ENCODE peak calls at places on chromosomes 12 and 14, in eight cellular contexts. Y, V, R, M, J, D, T and X are unnamed samples.

GRCh38 chr12:65492997-65493892 is 214.8 kb downstream of the MSRB3 start:
- DNase-seq in R (no peak), T (no peak), J (no peak), V (no peak), D (no peak), M (no peak), Y (no peak), X (no peak)

GRCh38 chr14:102777711-102778615 is 714 bp downstream of the TRAF3 start:
- DNase-seq in V (no peak), D (peak), R (no peak), J (no peak), M (peak), T (no peak), Y (no peak), X (no peak)

GRCh38 chr12:98595152-98595988 is 1.9 kb downstream of the SLC25A3 start:
- DNase-seq in J (no peak), M (no peak), Y (no peak), T (no peak), V (no peak), R (no peak), D (peak), X (no peak)

GRCh38 chr12:80655751-80656150 is 51.7 kb upstream of the MYF6 start:
- DNase-seq in V (no peak), T (no peak), M (no peak), R (no peak), J (no peak), Y (no peak), D (peak), X (no peak)

GRCh38 chr12:52204095-52204930 is 12.5 kb upstream of the KRT80 start:
- DNase-seq in R (no peak), M (no peak), T (no peak), Y (peak), J (no peak), V (no peak), D (peak), X (no peak)

GRCh38 chr12:50258167-50258551 is 25.2 kb downstream of the LIMA1 start:
- DNase-seq in J (peak), V (no peak), D (no peak), M (no peak), T (peak), R (peak), Y (no peak), X (no peak)

GRCh38 chr14:24630872-24631477 is 3.0 kb downstream of the GZMB start:
- DNase-seq in D (peak), R (no peak), V (no peak), M (peak), J (no peak), Y (peak), T (no peak), X (no peak)

GRCh38 chr14:73696466-73697390 is 17.5 kb downstream of the PNMA1 start:
- DNase-seq in J (no peak), Y (no peak), D (peak), M (no peak), R (no peak), V (no peak), T (peak), X (no peak)

GRCh38 chr12:31315779-31316465 is 10.0 kb downstream of the SINHCAF start:
- DNase-seq in T (no peak), D (no peak), R (no peak), Y (no peak), M (no peak), V (no peak), J (no peak), X (no peak)

GRCh38 chr12:128445728-128446127 is 178.8 kb downstream of the TMEM132C start:
- DNase-seq in V (no peak), R (no peak), J (no peak), Y (no peak), M (no peak), D (no peak), T (no peak), X (no peak)

GRCh38 chr14:55127491-55127951 is 1.5 kb upstream of the LGALS3 start:
- DNase-seq in M (no peak), J (no peak), R (peak), T (peak), Y (no peak), V (no peak), D (peak), X (peak)
- TF ChIP-seq POLR2A in M (no peak), J (no peak), R (no peak), T (no peak), Y (no peak), V (no peak), D (no peak), X (no peak)

DNA sequence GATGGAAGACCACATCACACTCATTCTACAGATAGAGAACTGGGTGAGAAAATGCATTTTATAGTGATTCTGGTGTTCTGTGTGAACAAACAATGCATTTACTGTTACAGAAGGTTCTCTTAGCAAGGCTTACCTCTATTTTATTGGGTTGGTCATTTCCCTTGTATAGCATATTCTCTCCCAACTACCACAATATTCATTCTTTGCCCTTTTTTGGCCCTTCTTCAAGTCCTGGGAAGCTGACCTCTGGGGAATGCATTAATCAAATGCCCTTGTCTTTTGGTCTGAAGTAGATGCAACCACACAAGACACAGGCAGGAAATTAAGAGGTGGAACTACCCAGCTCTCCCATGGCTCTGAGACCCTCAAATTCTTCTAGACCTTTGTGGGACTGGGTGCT is 19.5 kb downstream of the DCN start:
- DNase-seq in T (no peak), Y (no peak), V (no peak), M (no peak), R (no peak), J (no peak), D (no peak), X (no peak)
- TF ChIP-seq POLR2A in T (no peak), Y (no peak), V (no peak), M (no peak), R (no peak), J (no peak), D (no peak), X (no peak)

GRCh38 chr12:108635201-108635996 is 1.7 kb upstream of the SELPLG start:
- DNase-seq in Y (no peak), M (no peak), D (peak), T (no peak), J (no peak), R (no peak), V (peak), X (no peak)
- TF ChIP-seq POLR2A in Y (no peak), M (no peak), D (no peak), T (no peak), J (no peak), R (no peak), V (no peak), X (no peak)

GRCh38 chr14:90332271-90332584 is 487 bp upstream of the NRDE2 start:
- DNase-seq in Y (no peak), D (no peak), R (no peak), J (no peak), M (no peak), V (no peak), T (no peak), X (no peak)
- TF ChIP-seq POLR2A in Y (no peak), D (no peak), R (no peak), J (no peak), M (no peak), V (no peak), T (no peak), X (no peak)

GRCh38 chr12:68775121-68775520 is 29.1 kb downstream of the SLC35E3 start:
- DNase-seq in M (no peak), R (no peak), Y (no peak), J (no peak), T (no peak), V (no peak), D (no peak), X (no peak)
- TF ChIP-seq POLR2A in M (no peak), R (no peak), Y (no peak), J (no peak), T (no peak), V (no peak), D (no peak), X (no peak)

GRCh38 chr12:110619534-110619953 is 5.6 kb downstream of the TCTN1 start:
- DNase-seq in V (no peak), J (no peak), Y (no peak), M (no peak), R (no peak), D (peak), T (no peak), X (no peak)

GRCh38 chr12:110616471-110617115 is 2.7 kb downstream of the TCTN1 start:
- DNase-seq in M (no peak), D (no peak), V (no peak), R (no peak), J (no peak), T (no peak), Y (no peak), X (no peak)

GRCh38 chr12:110615171-110615570 is 1.2 kb downstream of the TCTN1 start:
- DNase-seq in D (no peak), V (no peak), J (no peak), T (no peak), R (no peak), M (no peak), Y (no peak), X (no peak)

DNA sequence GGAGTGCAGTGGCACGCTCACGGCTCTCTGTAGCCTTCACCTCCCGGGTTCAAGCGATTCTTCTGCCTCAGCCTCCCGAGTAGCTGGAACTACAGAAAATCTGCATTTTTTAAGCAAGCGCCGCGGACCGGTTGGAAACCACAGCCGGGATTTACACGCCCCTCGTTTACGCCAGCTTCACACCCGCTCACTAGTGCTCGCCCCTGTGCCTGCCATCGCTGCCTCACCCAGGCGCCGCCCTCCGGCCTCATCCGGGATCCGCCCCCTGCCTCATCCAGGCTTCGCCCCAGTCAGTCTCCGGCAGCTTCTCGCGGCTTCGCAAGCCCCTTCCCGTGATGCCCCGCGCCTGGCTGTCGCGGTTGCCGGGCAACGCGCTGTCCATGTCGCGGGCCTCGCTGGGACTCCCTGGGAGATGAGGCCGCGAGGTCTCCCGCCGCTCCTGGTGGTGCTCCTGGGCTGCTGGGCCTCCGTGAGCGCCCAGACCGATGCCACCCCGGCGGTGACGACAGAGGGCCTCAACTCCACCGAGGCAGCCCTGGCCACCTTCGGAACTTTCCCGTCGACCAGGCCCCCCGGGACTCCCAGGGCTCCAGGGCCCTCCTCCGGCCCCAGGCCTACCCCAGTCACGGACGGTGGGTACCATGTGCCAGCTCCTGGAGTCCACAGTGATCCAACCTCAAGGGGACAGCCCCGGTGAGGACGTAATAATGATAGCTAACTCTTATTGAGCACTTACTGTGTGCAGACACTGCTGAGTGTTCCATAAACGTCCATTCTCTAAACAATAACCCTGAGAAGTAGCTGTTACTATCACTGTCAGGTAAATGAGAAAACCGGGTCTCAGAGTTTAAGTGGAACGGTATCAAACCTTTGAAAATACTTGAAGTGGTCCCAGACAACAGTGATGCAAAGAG is at the start of gene TCTN1:
- DNase-seq in J (peak), R (peak), M (peak), V (peak), Y (peak), T (peak), D (peak), X (peak)
- TF ChIP-seq POLR2A in J (peak), R (no peak), M (no peak), V (no peak), Y (peak), T (peak), D (peak), X (peak)

GRCh38 chr12:106064622-106065021 is 74.1 kb downstream of the NUAK1 start:
- DNase-seq in Y (no peak), V (no peak), D (no peak), R (no peak), J (no peak), M (no peak), T (no peak), X (no peak)
- TF ChIP-seq POLR2A in Y (no peak), V (no peak), D (no peak), R (no peak), J (no peak), M (no peak), T (no peak), X (no peak)

GRCh38 chr14:100070310-100070709 is 5.1 kb downstream of the EVL start:
- DNase-seq in T (no peak), D (no peak), V (no peak), M (no peak), R (no peak), Y (no peak), J (no peak), X (no peak)

GRCh38 chr14:100066984-100067383 is 1.8 kb downstream of the EVL start:
- DNase-seq in D (no peak), M (no peak), Y (no peak), V (no peak), J (no peak), T (no peak), R (no peak), X (no peak)

GRCh38 chr14:100069161-100069800 is 4.1 kb downstream of the EVL start:
- DNase-seq in T (no peak), D (no peak), R (no peak), Y (no peak), V (no peak), M (no peak), J (no peak), X (no peak)

GRCh38 chr14:100067481-100067880 is 2.3 kb downstream of the EVL start:
- DNase-seq in D (no peak), Y (no peak), M (no peak), T (no peak), R (no peak), V (no peak), J (no peak), X (no peak)

DNA sequence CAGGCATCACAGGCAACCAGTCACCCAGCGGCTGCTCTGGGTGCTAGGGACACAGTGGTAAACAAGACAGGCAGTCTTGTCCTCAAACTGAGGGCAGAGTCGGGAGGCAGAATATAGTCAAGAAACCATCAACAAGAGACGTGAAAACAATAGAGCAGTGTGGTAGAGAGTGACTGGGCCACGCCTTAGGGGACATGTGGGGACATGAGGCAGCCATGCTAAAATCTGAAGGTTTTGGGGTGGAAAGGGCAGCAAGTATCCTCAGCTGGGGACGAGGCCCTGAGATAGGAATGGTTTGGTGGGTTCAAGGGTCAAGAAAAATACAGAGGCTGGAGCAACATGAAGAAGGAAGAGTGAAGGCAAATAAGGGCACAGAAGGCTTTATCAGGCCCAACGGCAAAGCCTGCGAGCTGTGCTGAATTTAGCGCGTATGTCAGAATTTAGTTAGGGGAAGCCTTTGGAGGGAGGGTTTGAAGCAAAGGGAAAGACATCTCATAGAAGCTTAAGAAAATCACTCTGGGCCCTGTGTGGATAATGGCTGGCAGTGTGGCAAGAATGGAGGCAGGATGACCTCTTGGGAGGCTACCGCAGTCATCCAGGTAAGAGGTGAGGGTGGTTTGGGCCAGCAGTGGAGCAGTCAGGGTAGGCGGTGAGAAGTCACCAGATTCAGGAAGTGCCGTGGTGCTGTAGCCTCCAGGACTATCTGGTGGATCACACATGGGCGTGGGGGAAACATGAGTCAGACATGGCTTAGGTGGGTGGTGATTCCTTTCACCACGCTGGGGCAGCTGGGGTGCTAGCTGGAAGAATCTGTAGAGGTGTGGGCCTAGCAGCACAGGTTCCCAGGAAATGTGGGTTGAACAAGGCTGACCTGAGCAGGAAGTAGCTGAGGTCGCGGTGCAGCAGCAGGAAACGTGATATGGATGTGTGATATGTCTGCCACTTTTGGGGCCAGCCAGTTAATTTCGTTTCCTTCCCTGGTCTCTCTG is 3.0 kb downstream of the EVL start:
- DNase-seq in D (peak), Y (no peak), R (peak), T (no peak), J (peak), M (no peak), V (no peak), X (peak)
- TF ChIP-seq POLR2A in D (no peak), Y (no peak), R (no peak), T (no peak), J (no peak), M (no peak), V (no peak), X (no peak)

GRCh38 chr12:121352053-121353018 is at the start of gene ANAPC5:
- DNase-seq in M (peak), D (peak), T (peak), Y (peak), R (peak), J (peak), V (peak), X (peak)
- TF ChIP-seq POLR2A in M (peak), D (peak), T (peak), Y (peak), R (no peak), J (no peak), V (peak), X (peak)

DNA sequence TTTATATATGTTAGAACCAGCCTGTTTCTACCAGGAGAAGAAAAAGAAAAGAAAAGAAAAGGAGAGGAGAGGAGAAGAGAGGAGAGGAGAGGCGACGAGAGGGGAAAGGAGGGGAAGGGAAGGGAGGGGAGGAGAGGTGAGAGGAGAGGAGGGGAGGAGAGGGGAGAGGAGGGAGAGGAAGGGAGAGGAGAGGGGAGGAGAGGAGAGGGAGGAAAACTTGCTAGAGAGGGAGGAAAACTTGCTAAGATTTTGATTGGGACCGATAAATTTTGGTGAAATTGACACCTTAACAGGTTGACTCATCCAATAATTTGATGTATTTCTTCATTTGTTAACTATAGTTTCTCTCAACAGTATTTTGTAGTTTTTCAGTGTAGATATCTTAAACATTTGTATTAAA is 164.0 kb upstream of the SYT1 start:
- DNase-seq in J (no peak), R (no peak), T (no peak), V (no peak), Y (no peak), D (no peak), M (no peak), X (no peak)
- TF ChIP-seq POLR2A in J (no peak), R (no peak), T (no peak), V (no peak), Y (no peak), D (no peak), M (no peak), X (no peak)